ENCODE peak calls at places on chromosomes 3 and 15, in five cellular contexts. K is tibial artery, A is breast epithelium, E is uterus, Y is HepG2. V is an unnamed sample.
A peak's percentile ranks its signal among the peaks of the same experiment; 100 is the strongest.

GRCh38 chr15:82944840-82945239 is 7.7 kb downstream of the HOMER2 start:
- DNase-seq in K (no peak), A (no peak), E (no peak), Y (no peak), V (no peak)

GRCh38 chr15:25557916-25558315 is 119.1 kb upstream of the UBE3A start:
- DNase-seq in K (no peak), A (no peak), E (no peak), Y (no peak), V (no peak)

GRCh38 chr3:119380697-119381096 is 82.7 kb downstream of the TMEM39A start:
- DNase-seq in K (no peak), A (no peak), E (no peak), Y (no peak), V (no peak)

GRCh38 chr15:101161656-101162055 is 90.2 kb downstream of the CHSY1 start:
- DNase-seq in K (no peak), A (no peak), E (no peak), Y (no peak), V (no peak)

GRCh38 chr15:88334436-88334835 is 77.9 kb upstream of the NTRK3 start:
- DNase-seq in K (no peak), A (no peak), E (no peak), Y (no peak), V (no peak)

GRCh38 chr3:47266709-47267489 is 15.7 kb downstream of the KIF9 start:
- DNase-seq in K (peak; percentile 84), A (peak; percentile 67), E (peak; percentile 81), Y (peak; percentile 80), V (peak; percentile 61)

GRCh38 chr3:126672741-126673140 is 17.8 kb upstream of the TXNRD3 start:
- DNase-seq in K (no peak), A (no peak), E (no peak), Y (no peak), V (no peak)

GRCh38 chr3:39146611-39147373 is 6.6 kb downstream of the CSRNP1 start:
- DNase-seq in K (peak; percentile 89), A (peak; percentile 69), E (peak; percentile 76), Y (peak; percentile 29), V (peak; percentile 74)

GRCh38 chr3:19688767-19689166 is 245.2 kb downstream of the EFHB start:
- DNase-seq in K (no peak), A (no peak), E (no peak), Y (no peak), V (no peak)

GRCh38 chr15:85316244-85316934 is 64.0 kb upstream of the AKAP13 start:
- DNase-seq in K (no peak), A (no peak), E (no peak), Y (peak; percentile 14), V (no peak)

GRCh38 chr3:142716102-142716501 is 7.7 kb upstream of the TRPC1 start:
- DNase-seq in K (no peak), A (no peak), E (no peak), Y (no peak), V (no peak)

GRCh38 chr3:175940881-175941280 is 1081.7 kb downstream of the NAALADL2 start:
- DNase-seq in K (no peak), A (no peak), E (no peak), Y (peak; percentile 3), V (no peak)

GRCh38 chr3:24533557-24534193 is 39.0 kb upstream of the THRB start:
- DNase-seq in K (no peak), A (no peak), E (no peak), Y (no peak), V (no peak)

GRCh38 chr15:48559270-48559669 is 86.2 kb downstream of the FBN1 start:
- DNase-seq in K (peak; percentile 55), A (no peak), E (peak; percentile 51), Y (no peak), V (peak; percentile 30)

GRCh38 chr15:31077181-31077580 is 24.3 kb downstream of the TRPM1 start:
- DNase-seq in K (no peak), A (no peak), E (no peak), Y (no peak), V (no peak)

GRCh38 chr15:40722934-40723333 is 28.0 kb downstream of the RAD51 start:
- DNase-seq in K (no peak), A (no peak), E (no peak), Y (no peak), V (no peak)

GRCh38 chr3:10534066-10534465 is 28.7 kb upstream of the ATP2B2 start:
- DNase-seq in K (no peak), A (no peak), E (no peak), Y (no peak), V (no peak)

GRCh38 chr3:116005404-116005803 is 382.1 kb downstream of the GAP43 start:
- DNase-seq in K (no peak), A (no peak), E (peak; percentile 28), Y (no peak), V (no peak)

GRCh38 chr3:156160653-156161052 is 40.3 kb downstream of the KCNAB1 start:
- DNase-seq in K (no peak), A (no peak), E (no peak), Y (no peak), V (no peak)

GRCh38 chr3:144107923-144108322 is 136.3 kb downstream of the DIPK2A start:
- DNase-seq in K (no peak), A (no peak), E (no peak), Y (no peak), V (no peak)

GRCh38 chr15:90320062-90320884 is 31.8 kb upstream of the ZNF774 start:
- DNase-seq in K (peak; percentile 68), A (peak; percentile 82), E (peak; percentile 87), Y (peak; percentile 84), V (peak; percentile 45)

DNA sequence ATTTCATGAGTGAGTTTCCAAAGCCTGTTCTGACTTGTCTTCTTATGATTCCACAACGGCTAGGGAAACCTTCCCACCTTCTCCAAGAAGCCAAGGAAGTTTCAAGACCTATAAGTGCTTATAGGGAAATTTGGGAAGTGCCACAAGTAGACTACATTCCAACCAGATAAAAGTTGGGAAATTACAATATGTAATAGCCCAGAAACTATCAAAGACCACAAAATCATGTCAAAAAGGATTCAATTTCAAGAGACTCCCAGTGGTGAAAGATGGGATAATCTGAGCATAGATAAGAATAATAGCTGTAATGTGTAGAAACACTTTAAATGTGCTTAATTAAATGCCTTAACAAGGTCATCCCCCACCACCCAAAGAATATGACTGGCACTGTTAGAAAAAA is 169.2 kb upstream of the SLC2A2 start:
- DNase-seq in K (no peak), A (no peak), E (no peak), Y (no peak), V (no peak)
- TF ChIP-seq CTCF in K (no peak), A (no peak), E (no peak), Y (no peak), V (peak; percentile 8)

DNA sequence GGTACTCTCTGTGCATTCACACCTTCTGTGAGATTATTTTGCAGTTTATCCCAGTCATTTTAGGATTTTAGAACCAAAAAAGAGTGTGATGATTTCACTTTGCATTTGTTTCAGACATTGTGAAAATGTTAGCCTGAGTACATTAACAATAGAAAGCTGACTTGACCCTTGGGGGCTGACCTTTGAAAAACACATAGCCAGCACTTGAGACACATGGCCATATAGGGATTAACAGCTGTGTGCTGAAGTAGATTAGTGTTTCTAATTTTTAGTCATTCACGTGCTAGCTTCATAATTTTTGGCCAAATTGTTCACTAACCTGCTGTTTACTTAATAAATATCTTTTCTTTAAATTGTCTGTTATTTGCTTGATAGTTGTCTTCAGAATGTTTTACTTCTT is 3.5 kb downstream of the FEM1B start:
- DNase-seq in K (no peak), A (no peak), E (no peak), Y (no peak), V (no peak)
- H3K4me1 ChIP-seq in K (peaks cover 28% of the 10 kb centered on the region), A (no peaks in the 10 kb centered on the region), E (no peaks in the 10 kb centered on the region), Y (peaks cover 61% of the 10 kb centered on the region), V (peaks cover 60% of the 10 kb centered on the region)

DNA sequence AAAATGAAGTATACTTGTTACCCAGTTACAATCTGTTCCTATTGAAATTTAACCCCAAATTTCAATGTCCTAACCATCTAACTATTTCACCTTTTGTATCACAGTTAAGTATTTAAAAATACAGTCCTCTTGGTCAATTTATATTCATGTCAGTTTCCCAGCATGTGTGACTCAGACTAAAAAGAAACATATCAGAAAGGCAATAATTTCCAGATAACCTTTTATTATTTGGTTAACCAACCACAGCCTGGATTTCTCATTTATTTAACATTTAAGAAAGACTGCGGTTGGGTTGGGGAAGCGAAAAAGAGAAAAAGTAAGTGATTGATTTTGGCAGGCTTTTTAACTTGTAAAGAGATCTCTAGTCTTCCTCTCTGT is 733.2 kb upstream of the DPPA4 start:
- DNase-seq in K (no peak), A (no peak), E (no peak), Y (no peak), V (no peak)
- H3K27ac ChIP-seq in K (no peak overlapping the region), A (no peak overlapping the region), E (no peak overlapping the region), Y (no peak overlapping the region), V (no peak overlapping the region)

DNA sequence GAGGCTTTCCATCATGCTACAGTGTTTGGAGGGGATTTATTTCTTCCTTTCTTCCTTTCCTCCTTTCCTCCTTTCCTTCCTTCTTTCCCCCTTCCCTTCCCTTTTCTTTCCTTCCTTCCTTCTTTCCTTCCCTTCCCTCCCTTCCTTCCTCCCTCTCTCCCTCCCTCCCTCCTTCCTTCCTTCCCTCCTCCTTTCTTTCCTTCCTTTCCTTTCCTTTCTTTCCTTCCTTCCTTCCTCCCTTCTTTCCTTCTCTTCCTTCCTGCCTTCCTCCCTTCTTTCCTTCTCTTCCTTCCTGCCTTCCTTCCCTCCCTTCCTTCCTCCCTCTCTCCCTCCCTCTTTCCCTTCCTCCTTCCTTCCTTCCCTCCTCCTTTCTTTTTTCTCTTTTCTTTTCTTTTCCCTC is 127.2 kb downstream of the EPHA3 start:
- DNase-seq in K (no peak), A (no peak), E (no peak), Y (no peak), V (no peak)
- TF ChIP-seq CTCF in K (no peak), A (no peak), E (no peak), Y (no peak), V (no peak)

DNA sequence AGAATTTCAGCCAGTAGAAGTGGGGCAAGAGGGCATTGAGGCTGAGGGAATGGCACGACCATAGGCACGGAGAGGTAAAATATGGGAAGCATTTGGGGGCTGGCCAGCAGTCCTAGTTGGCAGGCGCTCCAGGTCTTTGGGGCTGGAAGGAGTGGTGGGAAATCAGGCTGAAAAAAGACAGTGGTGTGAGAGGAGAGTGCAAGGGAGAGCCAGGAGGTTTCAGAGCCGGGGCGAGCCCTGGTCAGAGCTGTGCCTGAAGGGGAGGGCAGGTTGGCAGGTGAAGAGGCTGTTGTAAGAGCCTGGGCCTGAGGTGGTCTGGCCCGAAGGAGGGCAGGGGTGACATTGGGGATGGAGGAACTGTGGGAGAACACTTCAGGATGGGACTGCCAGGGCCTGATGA is 1.6 kb upstream of the IDH3A start:
- DNase-seq in K (no peak), A (no peak), E (no peak), Y (no peak), V (no peak)
- H3K4me1 ChIP-seq in K (peaks cover 5% of the 10 kb centered on the region), A (no peaks in the 10 kb centered on the region), E (no peaks in the 10 kb centered on the region), Y (peaks cover 27% of the 10 kb centered on the region), V (peaks cover 6% of the 10 kb centered on the region)

GRCh38 chr15:96351801-96352593 is 21.5 kb downstream of the NR2F2 start:
- DNase-seq in K (peak; percentile 35), A (peak; percentile 56), E (peak; percentile 67), Y (no peak), V (no peak)
- H3K27ac ChIP-seq in K (peak overlapping the region; percentile 99), A (no peak overlapping the region), E (peak overlapping the region; percentile 100), Y (no peak overlapping the region), V (no peak overlapping the region)

V was measured in thoracic aorta.